ENCODE peak calls at places on chromosomes 4 and X, in four cellular contexts. L is H1, N is HepG2, V is GM12878. E is an unnamed sample. For H3K9me3, the result is how much of the 10 kb centered on the place peaks cover.

GRCh38 chr4:74450298-74450683 is 5.4 kb downstream of the AREG start:
- DNase-seq in L (no peak), N (no peak), V (no peak), E (no peak)

GRCh38 chr4:168480991-168481588 is 798 bp upstream of the DDX60L start:
- DNase-seq in L (no peak), N (peak), V (peak), E (no peak)

GRCh38 chr4:150082241-150082640 is 4.0 kb downstream of the DCLK2 start:
- DNase-seq in L (no peak), N (no peak), V (peak), E (no peak)

GRCh38 chr4:161457906-161458305 is 705.9 kb downstream of the FSTL5 start:
- DNase-seq in L (no peak), N (no peak), V (no peak), E (no peak)

GRCh38 chrX:136162827-136163427 is 15.6 kb downstream of the FHL1 start:
- DNase-seq in L (peak), N (peak), V (no peak), E (no peak)

GRCh38 chrX:100410901-100411801 is 1.1 kb upstream of the PCDH19 start:
- DNase-seq in L (peak), N (no peak), V (no peak), E (no peak)

GRCh38 chrX:129013574-129013973 is 509.7 kb downstream of the SMARCA1 start:
- DNase-seq in L (no peak), N (no peak), V (no peak), E (no peak)

GRCh38 chr4:159127745-159128518 is 25.1 kb downstream of the RAPGEF2 start:
- DNase-seq in L (no peak), N (no peak), V (no peak), E (no peak)

GRCh38 chrX:10597871-10598270 is 22.5 kb downstream of the MID1 start:
- DNase-seq in L (no peak), N (peak), V (no peak), E (no peak)

GRCh38 chr4:76954489-76954888 is 4.9 kb downstream of the SEPTIN11 start:
- DNase-seq in L (no peak), N (no peak), V (no peak), E (no peak)

GRCh38 chr4:76951333-76952033 is 1.9 kb downstream of the SEPTIN11 start:
- DNase-seq in L (no peak), N (no peak), V (no peak), E (no peak)

GRCh38 chr4:76953956-76954355 is 4.4 kb downstream of the SEPTIN11 start:
- DNase-seq in L (no peak), N (no peak), V (no peak), E (no peak)

GRCh38 chr4:76952071-76952470 is 2.5 kb downstream of the SEPTIN11 start:
- DNase-seq in L (no peak), N (no peak), V (no peak), E (no peak)

DNA sequence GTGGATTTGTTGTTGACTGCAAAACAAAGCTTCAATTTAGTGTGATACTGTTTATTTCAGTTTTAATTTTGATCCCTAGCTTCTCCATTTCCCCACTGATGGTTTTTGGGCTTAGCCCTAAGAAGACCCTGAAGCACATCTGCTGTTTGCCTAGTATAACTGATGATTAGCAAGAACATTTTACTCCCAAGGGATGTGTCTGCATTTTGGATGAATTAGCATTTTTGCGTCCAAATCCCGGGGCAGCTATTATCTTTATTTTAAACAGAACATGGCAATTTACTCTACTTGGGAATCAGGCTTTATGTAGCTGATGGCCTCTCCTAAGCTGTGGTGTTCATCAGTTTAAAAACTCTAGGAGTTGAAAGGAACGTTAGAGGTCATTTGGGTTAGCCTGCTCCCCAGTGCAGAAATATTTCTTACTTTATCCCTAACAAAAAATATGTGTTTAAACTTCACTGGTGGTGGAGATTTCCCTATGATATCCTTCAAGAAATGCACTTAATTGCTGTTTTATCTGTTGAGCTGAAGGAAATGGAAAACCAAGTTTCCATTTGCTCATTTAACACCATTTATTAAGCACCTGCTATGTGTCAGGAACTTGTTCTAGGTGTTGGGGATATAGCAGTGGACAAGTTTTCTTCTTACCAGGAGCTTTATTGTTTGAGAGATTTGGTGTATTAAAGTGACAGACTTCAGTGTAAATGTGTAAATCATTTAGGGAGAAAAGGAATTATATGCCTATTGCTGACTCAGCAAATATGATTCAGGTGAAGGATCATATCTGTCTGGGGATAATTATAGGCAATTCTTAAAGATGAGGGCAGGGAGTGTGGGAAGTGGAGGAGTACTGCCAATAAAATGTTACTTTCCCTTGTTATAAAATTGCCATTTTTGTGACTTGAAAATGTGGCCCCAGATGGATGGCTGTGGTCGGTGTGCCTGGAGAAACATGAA is 3.4 kb downstream of the SEPTIN11 start:
- DNase-seq in L (no peak), N (no peak), V (no peak), E (no peak)
- TF ChIP-seq ZNF274 in L (no peak), N (no peak), V (no peak), E (no peak)

DNA sequence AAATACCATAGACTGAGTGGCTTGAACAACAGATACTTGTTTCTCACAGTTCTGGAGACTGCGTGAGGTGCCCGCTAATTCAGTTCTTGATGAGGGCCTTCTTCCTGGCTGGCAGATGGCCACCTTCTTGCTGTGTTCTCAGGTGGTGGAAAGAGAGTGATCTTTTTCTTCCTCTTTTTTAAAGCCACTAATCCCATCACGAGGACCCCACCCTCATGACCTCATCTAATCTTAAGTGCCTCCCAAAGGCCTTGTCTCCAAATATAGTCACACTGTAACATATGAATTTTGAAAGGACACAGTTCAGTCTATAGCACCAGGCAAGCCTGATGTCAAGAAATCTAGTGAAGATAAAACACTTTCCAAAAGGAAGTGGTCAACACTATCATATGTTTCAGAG is 12.4 kb downstream of the VAMP7 start:
- DNase-seq in L (no peak), N (no peak), V (no peak), E (no peak)
- H3K9me3 ChIP-seq in L (half or more), N (half or more), V (under half), E (under half)

DNA sequence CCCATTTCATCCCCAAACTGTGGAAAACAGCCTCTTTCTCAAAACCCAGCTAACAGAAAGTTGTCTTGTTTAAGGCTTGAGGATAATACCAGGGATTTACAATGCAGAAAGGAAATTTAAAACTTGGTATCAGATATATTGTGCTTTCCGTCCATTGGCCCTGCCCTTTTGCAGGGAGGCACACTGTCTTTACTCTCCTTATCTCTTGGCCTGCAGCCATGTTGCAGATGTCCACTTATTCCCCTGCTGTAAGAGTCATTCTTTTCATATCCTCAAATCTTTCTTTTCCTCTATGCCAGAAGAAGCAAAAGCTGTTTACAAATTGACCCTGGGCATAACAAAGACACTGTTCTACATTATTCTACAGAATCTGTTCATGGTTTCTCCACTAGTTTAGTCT is 75.6 kb upstream of the DYNLT3 start:
- DNase-seq in L (no peak), N (no peak), V (no peak), E (no peak)
- TF ChIP-seq SUZ12 in L (no peak), N (no peak), V (no peak), E (no peak)

GRCh38 chr4:164761746-164762275 is 7.9 kb downstream of the SMIM31 start:
- DNase-seq in L (no peak), N (no peak), V (no peak), E (no peak)
- TF ChIP-seq ZNF274 in L (no peak), N (no peak), V (no peak), E (no peak)

DNA sequence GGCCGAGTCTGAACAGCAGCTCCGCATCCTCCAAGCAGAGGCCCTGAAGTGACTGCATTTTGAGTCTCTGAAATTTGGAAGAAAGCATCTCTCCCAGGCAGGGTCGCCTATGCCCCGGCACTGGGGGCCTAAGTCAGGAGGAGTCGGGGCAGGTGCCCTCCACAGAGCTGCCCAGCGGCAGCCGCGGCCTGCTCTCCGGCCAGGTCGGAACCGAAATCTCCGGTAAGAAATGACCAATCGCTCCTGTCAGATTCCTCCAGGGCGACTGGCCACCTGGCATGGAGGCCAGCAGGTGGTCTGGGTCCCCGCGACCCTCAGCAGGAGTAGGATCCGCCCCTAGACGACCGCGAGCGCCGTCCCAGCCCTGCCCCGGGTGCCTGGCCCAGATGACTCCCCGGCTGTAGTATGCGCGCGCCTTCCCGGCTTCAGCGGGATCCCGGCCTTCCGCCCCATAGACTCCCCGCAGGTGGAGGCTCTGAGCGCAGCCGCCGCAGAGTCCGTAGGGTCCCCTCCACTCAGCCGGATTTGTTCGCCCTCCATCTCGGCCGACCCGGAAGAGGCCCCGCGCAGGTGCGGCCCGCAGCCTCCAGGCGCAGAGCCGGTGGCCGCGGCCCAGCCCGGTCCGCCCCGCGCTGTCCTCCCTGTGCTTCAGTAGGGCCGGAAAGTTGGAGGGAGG is 1.5 kb downstream of the NKX1-1 start:
- DNase-seq in L (no peak), N (no peak), V (no peak), E (no peak)
- H3K9me3 ChIP-seq in L (under half), N (under half), V (under half), E (under half)

DNA sequence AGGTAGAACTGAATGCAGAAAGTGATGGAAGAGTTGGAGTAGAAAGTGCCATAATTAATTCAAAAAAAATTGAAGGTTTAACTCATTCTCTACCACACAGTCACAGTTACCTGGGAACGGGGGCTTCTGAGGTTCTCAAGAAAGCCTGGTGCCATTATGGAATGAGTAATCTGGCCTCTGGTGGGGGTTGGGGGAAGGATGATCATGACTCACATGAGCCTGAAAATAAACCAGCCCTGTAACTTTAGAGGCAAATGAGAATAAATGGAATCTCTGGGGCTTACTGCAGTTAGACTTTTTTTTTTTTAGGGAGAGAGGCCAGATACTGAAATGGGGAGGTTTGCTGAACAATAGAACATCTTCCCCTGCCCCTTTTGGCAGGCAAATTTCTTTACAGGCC is 55.3 kb downstream of the SOD3 start:
- DNase-seq in L (no peak), N (no peak), V (no peak), E (no peak)
- TF ChIP-seq SUZ12 in L (no peak), N (no peak), V (no peak), E (no peak)

GRCh38 chr4:3223986-3224748 is 24.8 kb upstream of the MSANTD1 start:
- DNase-seq in L (no peak), N (no peak), V (no peak), E (no peak)

GRCh38 chr4:3220586-3221494 is 28.1 kb upstream of the MSANTD1 start:
- DNase-seq in L (no peak), N (no peak), V (no peak), E (no peak)

GRCh38 chr4:3224971-3225850 is 23.7 kb upstream of the MSANTD1 start:
- DNase-seq in L (no peak), N (no peak), V (no peak), E (no peak)

GRCh38 chr4:3221996-3222395 is 27.0 kb upstream of the MSANTD1 start:
- DNase-seq in L (no peak), N (no peak), V (no peak), E (no peak)

DNA sequence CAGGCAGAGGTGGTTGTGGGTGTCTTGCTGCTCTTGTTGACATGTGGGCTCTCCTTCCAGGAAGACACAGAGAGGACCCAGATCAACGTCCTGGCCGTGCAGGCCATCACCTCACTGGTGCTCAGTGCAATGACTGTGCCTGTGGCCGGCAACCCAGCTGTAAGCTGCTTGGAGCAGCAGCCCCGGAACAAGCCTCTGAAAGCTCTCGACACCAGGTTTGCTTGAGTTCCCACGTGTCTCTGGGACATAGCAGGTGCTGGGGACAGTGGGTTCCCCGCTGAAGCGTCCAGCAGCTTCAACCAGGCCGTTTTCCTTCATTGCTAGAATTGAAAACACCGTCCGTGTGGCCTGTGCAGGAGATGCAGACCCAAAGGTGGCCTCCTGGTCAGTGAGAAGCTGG is 25.6 kb upstream of the MSANTD1 start:
- DNase-seq in L (no peak), N (no peak), V (no peak), E (no peak)
- TF ChIP-seq ZNF274 in L (no peak), N (no peak), V (no peak), E (no peak)

DNA sequence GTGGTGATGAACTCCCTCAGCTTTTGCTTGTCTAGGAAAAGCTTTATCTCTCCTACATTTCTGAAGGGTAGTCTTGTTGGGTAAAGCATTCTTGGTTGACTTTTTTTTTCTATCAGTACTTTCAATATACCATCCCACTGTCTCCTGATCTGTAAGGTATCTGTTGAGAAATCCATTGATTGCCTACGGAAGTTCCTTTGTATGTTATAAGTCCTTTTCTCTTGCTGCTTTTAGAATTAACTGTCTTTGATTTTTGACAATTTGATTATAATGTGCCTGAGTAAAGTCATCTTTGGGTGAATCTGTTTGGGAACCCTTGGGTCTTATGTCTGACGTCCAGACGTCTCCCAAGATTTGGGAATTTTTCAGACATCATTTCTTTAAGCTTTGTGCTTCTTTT is 30.8 kb downstream of the SCLT1 start:
- DNase-seq in L (no peak), N (no peak), V (no peak), E (no peak)
- H3K9me3 ChIP-seq in L (under half), N (half or more), V (under half), E (half or more)

GRCh38 chr4:166735553-166735952 is 498.7 kb downstream of the SPOCK3 start:
- DNase-seq in L (no peak), N (no peak), V (no peak), E (no peak)

GRCh38 chr4:166734797-166735196 is 499.5 kb downstream of the SPOCK3 start:
- DNase-seq in L (no peak), N (no peak), V (no peak), E (no peak)

GRCh38 chr4:166733686-166734085 is 500.6 kb downstream of the SPOCK3 start:
- DNase-seq in L (no peak), N (no peak), V (no peak), E (no peak)

GRCh38 chr4:166741709-166742108 is 492.6 kb downstream of the SPOCK3 start:
- DNase-seq in L (no peak), N (no peak), V (no peak), E (no peak)

GRCh38 chr4:166737430-166737829 is 496.9 kb downstream of the SPOCK3 start:
- DNase-seq in L (no peak), N (no peak), V (no peak), E (no peak)
- TF ChIP-seq SUZ12 in L (no peak), N (no peak), V (no peak), E (no peak)